ENCODE peak calls at places on chromosomes 11 and 22, in eight cellular contexts. One of them, this sample, is unnamed. For H3K4me1, the result is how much of the 10 kb centered on the place peaks cover.

GRCh38 chr11:116415095-116415494 is 357.7 kb downstream of the BUD13 start:
- DNase-seq in heart right ventricle: no peak
- DNase-seq in colonic mucosa: no peak
- DNase-seq in psoas muscle: no peak
- DNase-seq in IMR-90: no peak
- DNase-seq in transverse colon: no peak
- DNase-seq in Peyer's patch: no peak
- DNase-seq in right lobe of liver: no peak
- DNase-seq in this sample: no peak

GRCh38 chr22:36204641-36205032 is 3.0 kb upstream of the APOL4 start:
- DNase-seq in heart right ventricle: no peak
- DNase-seq in colonic mucosa: no peak
- DNase-seq in psoas muscle: no peak
- DNase-seq in IMR-90: no peak
- DNase-seq in transverse colon: peak
- DNase-seq in Peyer's patch: peak
- DNase-seq in right lobe of liver: no peak
- DNase-seq in this sample: no peak

GRCh38 chr11:57399221-57399620 is 8.8 kb upstream of the PRG2 start:
- DNase-seq in heart right ventricle: no peak
- DNase-seq in colonic mucosa: no peak
- DNase-seq in psoas muscle: no peak
- DNase-seq in IMR-90: no peak
- DNase-seq in transverse colon: no peak
- DNase-seq in Peyer's patch: no peak
- DNase-seq in right lobe of liver: no peak
- DNase-seq in this sample: no peak

GRCh38 chr22:27851974-27852713 is 50.6 kb upstream of the MN1 start:
- DNase-seq in heart right ventricle: no peak
- DNase-seq in colonic mucosa: no peak
- DNase-seq in psoas muscle: no peak
- DNase-seq in IMR-90: peak
- DNase-seq in transverse colon: no peak
- DNase-seq in Peyer's patch: no peak
- DNase-seq in right lobe of liver: no peak
- DNase-seq in this sample: no peak

GRCh38 chr22:31682751-31683150 is 20.7 kb upstream of the PISD start:
- DNase-seq in heart right ventricle: no peak
- DNase-seq in colonic mucosa: no peak
- DNase-seq in psoas muscle: no peak
- DNase-seq in IMR-90: no peak
- DNase-seq in transverse colon: no peak
- DNase-seq in Peyer's patch: no peak
- DNase-seq in right lobe of liver: no peak
- DNase-seq in this sample: no peak

GRCh38 chr11:5368502-5369043 is 15.0 kb upstream of the OR51M1 start:
- DNase-seq in heart right ventricle: no peak
- DNase-seq in colonic mucosa: no peak
- DNase-seq in psoas muscle: no peak
- DNase-seq in IMR-90: no peak
- DNase-seq in transverse colon: no peak
- DNase-seq in Peyer's patch: no peak
- DNase-seq in right lobe of liver: no peak
- DNase-seq in this sample: no peak

GRCh38 chr22:35115515-35115914 is 49.6 kb downstream of the ISX start:
- DNase-seq in heart right ventricle: no peak
- DNase-seq in colonic mucosa: no peak
- DNase-seq in psoas muscle: no peak
- DNase-seq in IMR-90: no peak
- DNase-seq in transverse colon: no peak
- DNase-seq in Peyer's patch: no peak
- DNase-seq in right lobe of liver: no peak
- DNase-seq in this sample: no peak

GRCh38 chr11:63999349-64000025 is 13.2 kb downstream of the OTUB1 start:
- DNase-seq in heart right ventricle: peak
- DNase-seq in colonic mucosa: peak
- DNase-seq in psoas muscle: peak
- DNase-seq in IMR-90: no peak
- DNase-seq in transverse colon: peak
- DNase-seq in Peyer's patch: peak
- DNase-seq in right lobe of liver: no peak
- DNase-seq in this sample: peak

GRCh38 chr11:43947815-43948214 is 5.4 kb downstream of the C11orf96 start:
- DNase-seq in heart right ventricle: no peak
- DNase-seq in colonic mucosa: no peak
- DNase-seq in psoas muscle: no peak
- DNase-seq in IMR-90: no peak
- DNase-seq in transverse colon: no peak
- DNase-seq in Peyer's patch: peak
- DNase-seq in right lobe of liver: no peak
- DNase-seq in this sample: no peak

GRCh38 chr11:43943931-43944751 is 1.7 kb downstream of the C11orf96 start:
- DNase-seq in heart right ventricle: peak
- DNase-seq in colonic mucosa: no peak
- DNase-seq in psoas muscle: peak
- DNase-seq in IMR-90: peak
- DNase-seq in transverse colon: no peak
- DNase-seq in Peyer's patch: peak
- DNase-seq in right lobe of liver: no peak
- DNase-seq in this sample: no peak

GRCh38 chr11:43948341-43949185 is 6.1 kb downstream of the C11orf96 start:
- DNase-seq in heart right ventricle: no peak
- DNase-seq in colonic mucosa: no peak
- DNase-seq in psoas muscle: no peak
- DNase-seq in IMR-90: no peak
- DNase-seq in transverse colon: no peak
- DNase-seq in Peyer's patch: peak
- DNase-seq in right lobe of liver: no peak
- DNase-seq in this sample: no peak

GRCh38 chr11:43944761-43945311 is 2.4 kb downstream of the C11orf96 start:
- DNase-seq in heart right ventricle: peak
- DNase-seq in colonic mucosa: peak
- DNase-seq in psoas muscle: peak
- DNase-seq in IMR-90: peak
- DNase-seq in transverse colon: peak
- DNase-seq in Peyer's patch: peak
- DNase-seq in right lobe of liver: peak
- DNase-seq in this sample: peak

DNA sequence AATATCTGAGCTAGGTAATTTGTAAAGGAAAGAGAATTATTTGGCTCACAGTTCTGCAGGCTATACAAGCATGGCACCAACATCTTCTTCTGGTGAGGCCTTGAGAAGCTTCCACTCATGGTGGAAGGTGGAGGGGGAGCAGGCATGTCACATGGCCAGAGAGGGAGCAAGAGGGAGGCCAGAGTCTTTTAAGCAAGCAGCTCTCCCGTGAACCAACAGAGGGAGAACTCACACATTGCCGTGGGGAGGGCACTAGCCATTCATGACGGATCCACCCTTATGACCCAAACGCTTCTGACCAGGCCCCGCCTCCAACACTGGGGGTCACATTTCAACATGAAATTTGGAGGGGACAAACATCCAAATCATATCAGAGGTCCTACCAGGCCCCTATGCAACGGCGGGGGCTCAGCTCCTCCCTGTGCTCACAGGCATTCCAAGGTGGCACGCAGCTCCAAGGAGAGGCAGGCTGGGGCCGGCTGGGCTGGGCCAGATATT is 4.6 kb downstream of the C11orf96 start:
- DNase-seq in heart right ventricle: no peak
- DNase-seq in colonic mucosa: no peak
- DNase-seq in psoas muscle: no peak
- DNase-seq in IMR-90: peak
- DNase-seq in transverse colon: no peak
- DNase-seq in Peyer's patch: peak
- DNase-seq in right lobe of liver: no peak
- DNase-seq in this sample: no peak
- TF ChIP-seq CTCF in heart right ventricle: peak
- TF ChIP-seq CTCF in colonic mucosa: no peak
- TF ChIP-seq CTCF in psoas muscle: peak
- TF ChIP-seq CTCF in IMR-90: peak
- TF ChIP-seq CTCF in transverse colon: no peak
- TF ChIP-seq CTCF in Peyer's patch: no peak
- TF ChIP-seq CTCF in right lobe of liver: peak
- TF ChIP-seq CTCF in this sample: no peak

GRCh38 chr11:6602096-6602940 is 1.1 kb downstream of the RRP8 start:
- DNase-seq in heart right ventricle: no peak
- DNase-seq in colonic mucosa: peak
- DNase-seq in psoas muscle: no peak
- DNase-seq in IMR-90: no peak
- DNase-seq in transverse colon: no peak
- DNase-seq in Peyer's patch: no peak
- DNase-seq in right lobe of liver: no peak
- DNase-seq in this sample: peak

GRCh38 chr11:6601041-6601461 is 2.4 kb downstream of the RRP8 start:
- DNase-seq in heart right ventricle: no peak
- DNase-seq in colonic mucosa: peak
- DNase-seq in psoas muscle: no peak
- DNase-seq in IMR-90: no peak
- DNase-seq in transverse colon: no peak
- DNase-seq in Peyer's patch: no peak
- DNase-seq in right lobe of liver: no peak
- DNase-seq in this sample: no peak

GRCh38 chr11:6604081-6604626 is 580 bp downstream of the ILK start:
- DNase-seq in heart right ventricle: no peak
- DNase-seq in colonic mucosa: peak
- DNase-seq in psoas muscle: no peak
- DNase-seq in IMR-90: peak
- DNase-seq in transverse colon: peak
- DNase-seq in Peyer's patch: peak
- DNase-seq in right lobe of liver: peak
- DNase-seq in this sample: peak

GRCh38 chr11:6606471-6607189 is 3.1 kb downstream of the ILK start:
- DNase-seq in heart right ventricle: peak
- DNase-seq in colonic mucosa: peak
- DNase-seq in psoas muscle: peak
- DNase-seq in IMR-90: peak
- DNase-seq in transverse colon: peak
- DNase-seq in Peyer's patch: peak
- DNase-seq in right lobe of liver: peak
- DNase-seq in this sample: peak

DNA sequence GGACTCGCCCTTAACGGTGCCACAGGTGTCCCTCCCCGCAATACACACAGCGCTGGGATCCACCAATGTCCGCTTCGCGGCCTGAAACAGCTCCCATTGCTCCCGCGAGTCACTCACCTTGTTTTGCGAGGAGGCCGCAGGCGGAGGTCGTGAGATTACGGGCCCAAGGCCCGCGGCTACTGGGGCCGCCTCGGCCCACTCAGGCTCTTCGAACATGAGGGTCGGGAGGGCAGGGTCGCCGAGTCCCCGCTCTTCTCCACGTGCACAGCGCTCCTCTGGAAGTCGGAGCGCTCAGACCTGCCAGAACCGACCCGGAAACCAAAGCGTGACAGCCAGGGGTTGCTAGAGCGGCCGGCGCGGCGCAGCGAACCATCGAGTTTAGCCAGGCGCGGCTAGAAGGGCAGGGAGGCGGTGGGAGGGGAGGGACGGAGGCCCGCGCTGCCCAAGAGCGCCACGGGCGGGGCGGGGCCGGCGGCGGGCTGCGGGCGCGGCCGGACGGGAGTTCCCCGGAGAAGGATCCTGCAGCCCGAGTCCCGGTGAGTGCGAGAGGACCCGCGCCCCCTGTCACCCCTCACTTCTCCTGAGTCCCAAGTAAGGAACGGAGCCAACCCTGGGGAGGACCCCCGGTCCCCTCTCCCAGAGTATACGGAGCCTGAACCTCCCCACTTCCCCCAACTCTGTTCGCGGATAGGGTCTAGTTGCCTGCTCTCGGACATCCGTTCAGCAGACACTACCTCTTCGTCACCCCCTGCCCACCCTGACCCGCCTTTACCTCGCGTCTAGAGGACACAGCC is at the start of the genes ILK and RRP8:
- DNase-seq in heart right ventricle: peak
- DNase-seq in colonic mucosa: peak
- DNase-seq in psoas muscle: peak
- DNase-seq in IMR-90: peak
- DNase-seq in transverse colon: peak
- DNase-seq in Peyer's patch: peak
- DNase-seq in right lobe of liver: peak
- DNase-seq in this sample: peak
- H3K4me1 ChIP-seq in heart right ventricle: half or more
- H3K4me1 ChIP-seq in colonic mucosa: under half
- H3K4me1 ChIP-seq in psoas muscle: half or more
- H3K4me1 ChIP-seq in IMR-90: under half
- H3K4me1 ChIP-seq in transverse colon: under half
- H3K4me1 ChIP-seq in Peyer's patch: half or more
- H3K4me1 ChIP-seq in right lobe of liver: under half
- H3K4me1 ChIP-seq in this sample: under half

GRCh38 chr22:50208430-50208938 is 7.7 kb downstream of the SELENOO start:
- DNase-seq in heart right ventricle: no peak
- DNase-seq in colonic mucosa: no peak
- DNase-seq in psoas muscle: no peak
- DNase-seq in IMR-90: no peak
- DNase-seq in transverse colon: no peak
- DNase-seq in Peyer's patch: no peak
- DNase-seq in right lobe of liver: no peak
- DNase-seq in this sample: no peak

GRCh38 chr22:50209893-50210292 is 9.1 kb downstream of the SELENOO start:
- DNase-seq in heart right ventricle: no peak
- DNase-seq in colonic mucosa: peak
- DNase-seq in psoas muscle: peak
- DNase-seq in IMR-90: peak
- DNase-seq in transverse colon: peak
- DNase-seq in Peyer's patch: peak
- DNase-seq in right lobe of liver: peak
- DNase-seq in this sample: no peak

GRCh38 chr22:50207383-50208031 is 6.7 kb downstream of the SELENOO start:
- DNase-seq in heart right ventricle: no peak
- DNase-seq in colonic mucosa: no peak
- DNase-seq in psoas muscle: no peak
- DNase-seq in IMR-90: no peak
- DNase-seq in transverse colon: peak
- DNase-seq in Peyer's patch: no peak
- DNase-seq in right lobe of liver: no peak
- DNase-seq in this sample: no peak

GRCh38 chr22:50210378-50211139 is 9.7 kb downstream of the SELENOO start:
- DNase-seq in heart right ventricle: no peak
- DNase-seq in colonic mucosa: no peak
- DNase-seq in psoas muscle: no peak
- DNase-seq in IMR-90: no peak
- DNase-seq in transverse colon: peak
- DNase-seq in Peyer's patch: no peak
- DNase-seq in right lobe of liver: no peak
- DNase-seq in this sample: no peak

DNA sequence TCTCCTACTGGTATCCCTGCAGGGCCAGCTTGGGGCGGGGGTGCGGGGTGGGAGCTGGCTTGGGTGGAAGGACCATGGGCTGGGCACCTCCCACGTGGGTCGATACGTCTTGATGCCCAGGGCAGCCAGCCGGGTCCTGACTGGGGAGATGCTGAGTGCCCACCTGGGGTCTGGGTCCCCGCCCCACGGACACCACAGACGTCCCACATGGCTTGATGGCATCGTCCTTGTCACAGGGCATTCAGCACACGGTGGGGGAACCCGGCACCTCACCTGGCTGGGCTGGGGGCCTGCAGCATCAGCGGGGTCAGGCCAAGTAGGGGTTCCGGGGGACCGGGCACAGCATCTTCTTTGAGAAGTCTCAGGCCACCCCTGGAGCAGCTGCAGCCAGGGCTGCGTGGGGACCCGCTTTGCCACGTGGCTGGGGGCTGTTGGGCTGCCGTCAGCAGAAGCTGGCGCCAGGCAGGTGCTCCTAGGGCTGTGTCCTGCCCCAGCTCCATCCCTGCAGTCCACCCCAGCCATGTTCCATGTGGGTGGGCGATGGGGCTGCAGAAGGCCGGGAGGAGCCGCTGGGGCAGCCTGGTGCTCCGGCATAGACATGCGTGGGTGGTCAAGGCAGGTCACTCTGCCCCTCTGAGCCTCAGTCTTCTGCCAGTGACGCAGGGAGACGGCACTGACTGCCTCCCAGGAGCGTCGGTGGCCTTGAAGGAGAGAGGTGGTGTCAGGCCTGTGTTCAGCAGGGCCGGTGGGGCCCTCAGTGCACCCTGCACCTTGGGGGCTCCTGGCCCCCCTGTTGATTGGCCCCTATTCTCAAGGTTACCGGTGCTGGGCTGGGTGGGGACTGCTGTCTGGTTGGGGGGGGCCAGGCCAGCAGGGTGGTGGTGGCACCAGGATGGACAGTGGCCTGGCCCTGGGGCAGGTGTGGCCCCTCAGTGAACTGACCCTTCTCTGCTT is 8.4 kb downstream of the SELENOO start:
- DNase-seq in heart right ventricle: no peak
- DNase-seq in colonic mucosa: no peak
- DNase-seq in psoas muscle: no peak
- DNase-seq in IMR-90: no peak
- DNase-seq in transverse colon: peak
- DNase-seq in Peyer's patch: no peak
- DNase-seq in right lobe of liver: no peak
- DNase-seq in this sample: no peak
- TF ChIP-seq CTCF in heart right ventricle: no peak
- TF ChIP-seq CTCF in colonic mucosa: no peak
- TF ChIP-seq CTCF in psoas muscle: no peak
- TF ChIP-seq CTCF in IMR-90: no peak
- TF ChIP-seq CTCF in transverse colon: no peak
- TF ChIP-seq CTCF in Peyer's patch: no peak
- TF ChIP-seq CTCF in right lobe of liver: no peak
- TF ChIP-seq CTCF in this sample: no peak

DNA sequence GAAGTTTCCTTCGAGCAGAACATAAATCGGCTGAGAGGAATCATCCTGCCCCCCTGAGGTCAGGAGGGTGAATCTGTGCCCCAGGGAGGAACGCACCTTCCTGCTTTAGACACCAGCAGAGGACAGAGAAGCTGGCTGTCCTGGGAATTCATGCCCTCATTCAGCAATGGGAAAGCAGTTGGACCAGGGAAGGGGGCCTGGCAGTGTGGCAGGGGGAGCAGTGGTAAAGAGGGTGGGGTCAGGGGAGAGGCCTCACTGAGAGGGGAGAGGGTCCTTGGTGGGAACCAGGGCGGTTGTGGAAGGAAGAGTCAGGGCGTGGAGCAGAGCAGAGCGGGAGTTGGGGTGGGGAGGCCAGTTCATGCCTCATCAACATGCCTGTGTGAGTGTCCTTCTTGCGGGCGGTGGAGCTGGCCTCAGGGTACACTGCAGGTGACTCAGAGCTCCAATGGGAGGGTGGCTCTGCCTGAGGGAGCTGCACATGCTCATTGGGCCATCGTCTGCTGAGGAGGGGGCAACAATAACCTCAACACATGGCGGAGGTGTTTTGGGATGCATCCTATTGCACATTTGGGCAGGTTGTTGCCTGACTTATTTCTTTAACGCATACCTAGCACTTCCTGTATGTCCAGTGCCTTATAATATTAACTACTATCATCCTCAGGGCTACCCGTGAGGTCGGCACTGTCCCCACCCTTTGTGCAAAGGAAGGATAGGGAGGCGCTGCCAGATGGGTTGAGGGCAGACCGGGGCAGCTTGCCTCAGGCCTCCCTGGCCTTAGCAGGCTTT is 23.2 kb downstream of the MED15 start:
- DNase-seq in heart right ventricle: no peak
- DNase-seq in colonic mucosa: no peak
- DNase-seq in psoas muscle: peak
- DNase-seq in IMR-90: peak
- DNase-seq in transverse colon: peak
- DNase-seq in Peyer's patch: peak
- DNase-seq in right lobe of liver: no peak
- DNase-seq in this sample: no peak
- H3K4me1 ChIP-seq in heart right ventricle: half or more
- H3K4me1 ChIP-seq in colonic mucosa: under half
- H3K4me1 ChIP-seq in psoas muscle: half or more
- H3K4me1 ChIP-seq in IMR-90: under half
- H3K4me1 ChIP-seq in transverse colon: under half
- H3K4me1 ChIP-seq in Peyer's patch: under half
- H3K4me1 ChIP-seq in right lobe of liver: under half
- H3K4me1 ChIP-seq in this sample: under half